ENCODE peak calls at places on chromosomes 12 and 14, in six cellular contexts. One of them, this sample, is unnamed.

GRCh38 chr12:132209654-132210222 is 65.5 kb downstream of the NOC4L start:
- DNase-seq in NCI-H510A: no peak
- DNase-seq in SW 1271: no peak
- DNase-seq in astrocyte of the spinal cord: no peak
- DNase-seq in neural crest cell: no peak
- DNase-seq in activated CD8-positive, alpha-beta memory T cell treated with anti-CD3 and anti-CD28 coated beads for 1 hour: no peak
- DNase-seq in this sample: no peak

GRCh38 chr14:50937325-50937724 is 7.0 kb downstream of the PYGL start:
- DNase-seq in neural crest cell: no peak
- DNase-seq in NCI-H510A: no peak
- DNase-seq in SW 1271: peak
- DNase-seq in activated CD8-positive, alpha-beta memory T cell treated with anti-CD3 and anti-CD28 coated beads for 1 hour: no peak
- DNase-seq in astrocyte of the spinal cord: peak
- DNase-seq in this sample: peak

GRCh38 chr14:96754845-96755184 is 42.4 kb upstream of the VRK1 start:
- DNase-seq in NCI-H510A: no peak
- DNase-seq in SW 1271: no peak
- DNase-seq in astrocyte of the spinal cord: no peak
- DNase-seq in activated CD8-positive, alpha-beta memory T cell treated with anti-CD3 and anti-CD28 coated beads for 1 hour: no peak
- DNase-seq in neural crest cell: no peak
- DNase-seq in this sample: no peak

GRCh38 chr14:104293851-104294627 is 155.7 kb downstream of the KIF26A start:
- DNase-seq in activated CD8-positive, alpha-beta memory T cell treated with anti-CD3 and anti-CD28 coated beads for 1 hour: no peak
- DNase-seq in astrocyte of the spinal cord: no peak
- DNase-seq in SW 1271: peak
- DNase-seq in neural crest cell: no peak
- DNase-seq in NCI-H510A: no peak
- DNase-seq in this sample: no peak

GRCh38 chr12:13198240-13198639 is 1.7 kb downstream of the EMP1 start:
- DNase-seq in SW 1271: no peak
- DNase-seq in activated CD8-positive, alpha-beta memory T cell treated with anti-CD3 and anti-CD28 coated beads for 1 hour: no peak
- DNase-seq in NCI-H510A: no peak
- DNase-seq in astrocyte of the spinal cord: no peak
- DNase-seq in neural crest cell: no peak
- DNase-seq in this sample: no peak

GRCh38 chr12:642633-643477 is 20.4 kb downstream of the NINJ2 start:
- DNase-seq in neural crest cell: peak
- DNase-seq in astrocyte of the spinal cord: peak
- DNase-seq in activated CD8-positive, alpha-beta memory T cell treated with anti-CD3 and anti-CD28 coated beads for 1 hour: no peak
- DNase-seq in SW 1271: peak
- DNase-seq in NCI-H510A: peak
- DNase-seq in this sample: peak

GRCh38 chr14:26963696-26964095 is 365.9 kb upstream of the NOVA1 start:
- DNase-seq in SW 1271: no peak
- DNase-seq in astrocyte of the spinal cord: no peak
- DNase-seq in activated CD8-positive, alpha-beta memory T cell treated with anti-CD3 and anti-CD28 coated beads for 1 hour: no peak
- DNase-seq in neural crest cell: no peak
- DNase-seq in NCI-H510A: peak
- DNase-seq in this sample: peak

GRCh38 chr12:124848621-124849380 is 14.9 kb downstream of the SCARB1 start:
- DNase-seq in astrocyte of the spinal cord: no peak
- DNase-seq in SW 1271: no peak
- DNase-seq in NCI-H510A: no peak
- DNase-seq in neural crest cell: no peak
- DNase-seq in activated CD8-positive, alpha-beta memory T cell treated with anti-CD3 and anti-CD28 coated beads for 1 hour: no peak
- DNase-seq in this sample: no peak

This sample was measured in fibroblast of pulmonary artery.